ENCODE peak calls at places on chromosomes 2 and 18, in four cellular contexts. X is HepG2, S is GM12878, E is K562. Q is an unnamed sample.
A peak's percentile ranks its signal among the peaks of the same experiment; 100 is the strongest.

GRCh38 chr2:50126845-50127244 is 905.1 kb downstream of the NRXN1 start:
- DNase-seq in X (no peak), S (no peak), E (no peak), Q (no peak)

GRCh38 chr2:75570948-75571729 is 10.4 kb upstream of the EVA1A start:
- DNase-seq in X (peak; percentile 96), S (no peak), E (no peak), Q (no peak)

GRCh38 chr2:28661589-28662001 is 90.0 kb upstream of the PPP1CB start:
- DNase-seq in X (no peak), S (no peak), E (no peak), Q (no peak)

GRCh38 chr2:230924470-230925341 is at the start of gene GPR55:
- DNase-seq in X (no peak), S (peak; percentile 56), E (peak; percentile 26), Q (peak; percentile 72)

GRCh38 chr2:27717070-27717453 is 53.4 kb downstream of the SLC4A1AP start:
- DNase-seq in X (no peak), S (no peak), E (peak; percentile 26), Q (no peak)

GRCh38 chr2:190343170-190343499 is 254 bp upstream of the INPP1 start:
- DNase-seq in X (no peak), S (no peak), E (no peak), Q (no peak)

GRCh38 chr2:100842241-100842922 is 22.4 kb downstream of the NPAS2 start:
- DNase-seq in X (no peak), S (no peak), E (no peak), Q (no peak)

GRCh38 chr2:241702155-241702404 is 241 bp downstream of the ING5 start:
- DNase-seq in X (no peak), S (peak; percentile 15), E (no peak), Q (no peak)

GRCh38 chr2:1866402-1867091 is 122.2 kb upstream of the PXDN start:
- DNase-seq in X (no peak), S (no peak), E (no peak), Q (no peak)

GRCh38 chr2:234911271-234911670 is 40.5 kb upstream of the SH3BP4 start:
- DNase-seq in X (no peak), S (no peak), E (no peak), Q (no peak)

GRCh38 chr18:79955302-79956075 is 4.0 kb upstream of the SLC66A2 start:
- DNase-seq in X (no peak), S (no peak), E (no peak), Q (no peak)

GRCh38 chr18:2811416-2811815 is 35.4 kb upstream of the EMILIN2 start:
- DNase-seq in X (no peak), S (no peak), E (no peak), Q (no peak)

GRCh38 chr2:227748079-227748478 is 2.4 kb downstream of the SCYGR8 start:
- DNase-seq in X (peak; percentile 63), S (no peak), E (peak; percentile 43), Q (peak; percentile 77)

GRCh38 chr2:152465541-152465940 is 130.6 kb downstream of the FMNL2 start:
- DNase-seq in X (no peak), S (no peak), E (no peak), Q (no peak)

GRCh38 chr18:26450989-26451682 is 97.2 kb downstream of the KCTD1 start:
- DNase-seq in X (no peak), S (no peak), E (no peak), Q (no peak)

GRCh38 chr18:58788971-58789797 is 75.5 kb upstream of the ZNF532 start:
- DNase-seq in X (peak; percentile 15), S (no peak), E (no peak), Q (no peak)

GRCh38 chr2:46315103-46315890 is 18.1 kb downstream of the EPAS1 start:
- DNase-seq in X (peak; percentile 97), S (no peak), E (peak; percentile 92), Q (no peak)

GRCh38 chr18:74529378-74529777 is 4.9 kb upstream of the CNDP1 start:
- DNase-seq in X (no peak), S (no peak), E (no peak), Q (no peak)

GRCh38 chr2:66507673-66508127 is 72.8 kb downstream of the MEIS1 start:
- DNase-seq in X (no peak), S (no peak), E (no peak), Q (peak; percentile 47)

GRCh38 chr18:21391074-21391673 is 149.1 kb downstream of the GREB1L start:
- DNase-seq in X (no peak), S (peak; percentile 35), E (no peak), Q (no peak)

GRCh38 chr2:37854676-37855282 is 70.3 kb upstream of the RMDN2 start:
- DNase-seq in X (no peak), S (no peak), E (no peak), Q (no peak)

GRCh38 chr2:217997510-217997909 is 5.3 kb downstream of the TNS1 start:
- DNase-seq in X (no peak), S (no peak), E (no peak), Q (no peak)

GRCh38 chr18:74342416-74343043 is 26.9 kb downstream of the C18orf63 start:
- DNase-seq in X (peak; percentile 58), S (no peak), E (peak; percentile 69), Q (no peak)

GRCh38 chr18:58252166-58252565 is 208.1 kb downstream of the NEDD4L start:
- DNase-seq in X (no peak), S (no peak), E (no peak), Q (no peak)

GRCh38 chr2:221671515-221671914 is 99.4 kb upstream of the EPHA4 start:
- DNase-seq in X (no peak), S (no peak), E (no peak), Q (no peak)

GRCh38 chr18:4096501-4096900 is 358.6 kb downstream of the DLGAP1 start:
- DNase-seq in X (no peak), S (no peak), E (no peak), Q (no peak)

GRCh38 chr2:200081221-200081620 is 125.8 kb downstream of the MAIP1 start:
- DNase-seq in X (no peak), S (no peak), E (no peak), Q (no peak)

GRCh38 chr2:14306268-14306950 is 326.1 kb upstream of the LRATD1 start:
- DNase-seq in X (no peak), S (peak; percentile 56), E (no peak), Q (no peak)

GRCh38 chr2:219332542-219332941 is at the start of gene RESP18:
- DNase-seq in X (no peak), S (no peak), E (no peak), Q (peak; percentile 41)

GRCh38 chr2:241519669-241520068 is 11.3 kb upstream of the STK25 start:
- DNase-seq in X (no peak), S (no peak), E (no peak), Q (no peak)

GRCh38 chr2:85649201-85650190 is 18.5 kb downstream of the SFTPB start:
- DNase-seq in X (no peak), S (no peak), E (no peak), Q (no peak)

GRCh38 chr2:114201781-114202180 is 240.7 kb upstream of the DPP10 start:
- DNase-seq in X (peak; percentile 28), S (no peak), E (peak; percentile 3), Q (no peak)

GRCh38 chr2:170928036-170928823 is 823 bp upstream of the GORASP2 start:
- DNase-seq in X (peak; percentile 81), S (no peak), E (peak; percentile 39), Q (peak; percentile 25)

GRCh38 chr2:58629720-58630119 is 388.6 kb upstream of the FANCL start:
- DNase-seq in X (no peak), S (no peak), E (no peak), Q (no peak)

GRCh38 chr2:238922435-238922834 is 74.5 kb downstream of the TWIST2 start:
- DNase-seq in X (no peak), S (no peak), E (no peak), Q (no peak)

GRCh38 chr2:239290618-239291504 is 110.0 kb downstream of the HDAC4 start:
- DNase-seq in X (no peak), S (no peak), E (no peak), Q (peak; percentile 13)

GRCh38 chr2:98468621-98469236 is 24.1 kb downstream of the INPP4A start:
- DNase-seq in X (no peak), S (peak; percentile 81), E (no peak), Q (no peak)

GRCh38 chr2:129802290-129802689 is 177.2 kb upstream of the RAB6C start:
- DNase-seq in X (no peak), S (no peak), E (no peak), Q (no peak)

GRCh38 chr2:64404743-64405142 is 49.2 kb upstream of the LGALSL start:
- DNase-seq in X (peak; percentile 31), S (no peak), E (peak; percentile 46), Q (peak; percentile 72)

GRCh38 chr2:54997826-54998225 is 52.4 kb downstream of the RTN4 start:
- DNase-seq in X (no peak), S (no peak), E (peak; percentile 26), Q (no peak)

GRCh38 chr2:55000335-55000734 is 49.9 kb downstream of the RTN4 start:
- DNase-seq in X (no peak), S (no peak), E (no peak), Q (no peak)

GRCh38 chr2:54995553-54995952 is 54.7 kb downstream of the RTN4 start:
- DNase-seq in X (no peak), S (no peak), E (no peak), Q (no peak)

GRCh38 chr2:55003706-55004639 is 46.3 kb downstream of the RTN4 start:
- DNase-seq in X (no peak), S (no peak), E (no peak), Q (no peak)

GRCh38 chr2:54999182-54999581 is 51.1 kb downstream of the RTN4 start:
- DNase-seq in X (no peak), S (no peak), E (peak; percentile 48), Q (no peak)
- TF ChIP-seq ETV6 in X (no peak), S (no peak), E (no peak), Q (no peak)

DNA sequence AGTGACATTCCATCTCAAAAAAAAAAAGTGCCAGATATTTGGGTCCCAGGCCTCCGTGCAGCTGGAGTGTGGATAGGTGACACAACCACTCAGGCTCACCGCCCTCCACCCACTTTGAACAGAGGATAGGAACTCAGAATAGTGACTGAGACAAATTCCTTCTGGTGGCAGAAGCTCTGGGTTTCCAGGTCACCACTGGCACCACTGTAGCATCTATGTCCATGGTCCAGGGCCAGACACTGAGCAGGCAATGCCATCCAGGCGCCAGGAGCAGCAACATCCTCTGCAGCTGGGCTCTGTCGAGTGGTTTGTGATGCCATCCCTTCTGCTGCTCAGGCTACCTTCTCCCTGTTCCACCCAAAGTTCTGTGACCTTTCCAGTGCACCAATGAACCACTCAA is 81.5 kb upstream of the PTPRM start:
- DNase-seq in X (no peak), S (no peak), E (no peak), Q (no peak)
- TF ChIP-seq ETV6 in X (no peak), S (no peak), E (no peak), Q (no peak)

DNA sequence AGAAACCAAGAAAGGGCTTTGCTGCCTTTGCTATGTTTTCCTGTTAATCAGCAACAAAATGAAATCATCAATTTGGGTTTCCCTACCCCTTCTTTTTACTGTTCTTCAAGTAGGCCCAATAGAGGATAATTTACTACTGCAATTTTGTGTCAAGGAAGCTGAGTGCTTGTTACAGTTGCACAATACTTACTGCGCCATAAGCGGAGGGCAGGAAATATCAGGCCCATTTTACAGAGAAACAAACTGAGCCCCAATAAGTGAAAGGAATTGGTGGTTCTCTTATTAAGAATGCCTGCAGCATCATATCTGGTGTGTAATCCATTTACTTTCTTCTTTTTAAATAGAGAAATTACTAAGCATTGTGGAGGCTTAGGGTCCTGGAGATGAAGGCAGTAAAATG is 9.3 kb upstream of the LBH start:
- DNase-seq in X (no peak), S (no peak), E (no peak), Q (no peak)
- TF ChIP-seq ETV6 in X (no peak), S (no peak), E (no peak), Q (no peak)

GRCh38 chr2:393711-394696 is 106.1 kb upstream of the ALKAL2 start:
- DNase-seq in X (no peak), S (no peak), E (peak; percentile 5), Q (no peak)
- TF ChIP-seq ETV6 in X (no peak), S (no peak), E (no peak), Q (no peak)